ENCODE peak calls at places on chromosomes 4 and X, in six cellular contexts. A is ACHN; C is suprapubic skin; U is AG20443; L is GM12892; Y is activated CD4-positive, alpha-beta T cell treated with anti-CD3 and anti-CD28 coated beads, Interleukin-2, amount 50 U/mL, for 4 hours. T is an unnamed sample.

GRCh38 chr4:118683513-118683912 is 1.7 kb upstream of the METTL14 start:
- DNase-seq in Y (no peak), C (no peak), A (peak), U (no peak), L (no peak), T (no peak)

GRCh38 chrX:10549280-10549679 is 71.1 kb downstream of the MID1 start:
- DNase-seq in U (no peak), L (no peak), Y (no peak), C (no peak), A (no peak), T (no peak)

GRCh38 chr4:5954056-5954760 is 61.3 kb upstream of the CRMP1 start:
- DNase-seq in C (no peak), L (no peak), Y (no peak), A (no peak), U (no peak), T (no peak)

GRCh38 chr4:122131562-122132157 is 20.5 kb upstream of the BLTP1 start:
- DNase-seq in C (no peak), Y (no peak), U (no peak), L (no peak), A (no peak), T (no peak)

GRCh38 chr4:21134994-21135393 is 434.7 kb downstream of the PACRGL start:
- DNase-seq in Y (no peak), C (no peak), L (no peak), U (no peak), A (peak), T (no peak)

GRCh38 chr4:110096406-110096805 is 102.0 kb downstream of the ELOVL6 start:
- DNase-seq in A (no peak), Y (no peak), C (no peak), L (no peak), U (no peak), T (no peak)

GRCh38 chr4:74947798-74948197 is 14.9 kb downstream of the PARM1 start:
- DNase-seq in U (no peak), Y (no peak), A (no peak), C (no peak), L (no peak), T (no peak)

GRCh38 chr4:61086357-61086756 is 113.8 kb upstream of the ADGRL3 start:
- DNase-seq in Y (no peak), A (no peak), C (no peak), L (no peak), U (no peak), T (no peak)

GRCh38 chrX:43971966-43972961 is 926 bp downstream of the NDP start:
- DNase-seq in C (no peak), A (no peak), Y (no peak), U (no peak), L (no peak), T (no peak)

GRCh38 chr4:188960411-188961093 is 821.3 kb downstream of the TRIML1 start:
- DNase-seq in A (no peak), C (no peak), U (no peak), L (no peak), Y (no peak), T (no peak)

GRCh38 chr4:99665981-99666380 is 8.4 kb upstream of the C4orf54 start:
- DNase-seq in U (no peak), L (no peak), C (no peak), Y (no peak), A (no peak), T (no peak)

GRCh38 chr4:185183622-185184281 is 20.0 kb downstream of the CFAP97 start:
- DNase-seq in L (no peak), C (peak), A (peak), Y (peak), U (peak), T (peak)

GRCh38 chrX:136725446-136726104 is 55.2 kb downstream of the ARHGEF6 start:
- DNase-seq in U (peak), Y (no peak), A (peak), C (no peak), L (no peak), T (no peak)

GRCh38 chrX:12867746-12868145 is 874 bp downstream of the TLR7 start:
- DNase-seq in C (no peak), U (no peak), Y (no peak), L (no peak), A (no peak), T (no peak)

GRCh38 chr4:145557720-145558119 is 61.5 kb upstream of the MMAA start:
- DNase-seq in L (peak), A (peak), C (no peak), Y (peak), U (peak), T (peak)

T was measured in stimulated activated effector memory CD8-positive, alpha-beta T cell treated with anti-CD3 and anti-CD28 coated beads, Interleukin-12 subunit alpha, Interleukin-12 subunit beta, amount 100 ng/mL, for 72 hours.